ENCODE peak calls at places on chromosomes 13 and 19, in five cellular contexts. R is suprapubic skin; F is adrenal gland; J is CD4-positive, alpha-beta memory T cell; B is heart left ventricle. Q is an unnamed sample. For H3K4me1, the result is how much of the 10 kb centered on the place peaks cover.

GRCh38 chr13:29111446-29111845 is 291.3 kb downstream of the MTUS2 start:
- DNase-seq in R (no peak), B (no peak), J (no peak), F (no peak), Q (no peak)

GRCh38 chr13:29507356-29507755 is 88.1 kb downstream of the SLC7A1 start:
- DNase-seq in B (no peak), R (no peak), F (no peak), J (no peak), Q (peak)

GRCh38 chr19:47032171-47032811 is 12.7 kb downstream of the NPAS1 start:
- DNase-seq in F (no peak), J (peak), R (no peak), B (no peak), Q (no peak)

GRCh38 chr13:75418997-75419396 is 63.0 kb downstream of the TBC1D4 start:
- DNase-seq in B (no peak), J (no peak), F (no peak), R (no peak), Q (no peak)

GRCh38 chr13:30745917-30746686 is 10.8 kb downstream of the ALOX5AP start:
- DNase-seq in R (no peak), F (no peak), B (no peak), J (no peak), Q (no peak)

GRCh38 chr19:4573682-4574081 is 14.2 kb upstream of the SEMA6B start:
- DNase-seq in J (no peak), B (no peak), F (no peak), R (no peak), Q (no peak)

GRCh38 chr13:48000559-48001126 is 430 bp downstream of the SUCLA2 start:
- DNase-seq in R (no peak), B (peak), J (no peak), F (peak), Q (no peak)

GRCh38 chr13:111629933-111630332 is 309.5 kb downstream of the TEX29 start:
- DNase-seq in R (no peak), F (no peak), B (no peak), J (no peak), Q (no peak)

GRCh38 chr13:48383384-48383783 is 29.5 kb downstream of the LPAR6 start:
- DNase-seq in J (no peak), F (no peak), B (no peak), R (no peak), Q (no peak)

GRCh38 chr19:15466851-15467733 is 2.7 kb upstream of the RASAL3 start:
- DNase-seq in F (no peak), J (peak), B (no peak), R (no peak), Q (no peak)

GRCh38 chr13:32211788-32212187 is 103.4 kb downstream of the ZAR1L start:
- DNase-seq in R (no peak), B (peak), F (no peak), J (no peak), Q (no peak)

DNA sequence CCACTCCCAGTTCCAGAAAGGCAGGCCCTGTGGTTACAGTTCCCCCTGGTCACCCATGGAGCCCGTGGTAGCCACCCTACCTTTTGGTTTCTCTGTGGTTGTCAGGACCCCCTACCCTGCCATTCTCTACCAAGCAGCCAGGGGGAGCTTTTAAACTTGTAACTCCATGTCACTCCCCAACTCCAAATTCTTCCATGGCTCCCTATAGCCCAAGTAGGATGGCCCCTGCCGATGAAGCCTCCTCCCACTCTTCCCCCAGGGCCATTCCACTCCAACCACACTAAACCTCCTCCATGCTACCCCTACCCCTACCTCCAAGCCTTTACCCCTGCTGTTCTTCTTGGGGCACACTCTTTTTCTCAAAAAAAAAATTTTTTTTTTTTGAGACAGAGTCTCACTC is 2.2 kb downstream of the S1PR2 start:
- DNase-seq in F (peak), R (no peak), J (peak), B (no peak), Q (no peak)
- H3K4me3 ChIP-seq in F (no peak), R (peak), J (no peak), B (no peak), Q (no peak)

DNA sequence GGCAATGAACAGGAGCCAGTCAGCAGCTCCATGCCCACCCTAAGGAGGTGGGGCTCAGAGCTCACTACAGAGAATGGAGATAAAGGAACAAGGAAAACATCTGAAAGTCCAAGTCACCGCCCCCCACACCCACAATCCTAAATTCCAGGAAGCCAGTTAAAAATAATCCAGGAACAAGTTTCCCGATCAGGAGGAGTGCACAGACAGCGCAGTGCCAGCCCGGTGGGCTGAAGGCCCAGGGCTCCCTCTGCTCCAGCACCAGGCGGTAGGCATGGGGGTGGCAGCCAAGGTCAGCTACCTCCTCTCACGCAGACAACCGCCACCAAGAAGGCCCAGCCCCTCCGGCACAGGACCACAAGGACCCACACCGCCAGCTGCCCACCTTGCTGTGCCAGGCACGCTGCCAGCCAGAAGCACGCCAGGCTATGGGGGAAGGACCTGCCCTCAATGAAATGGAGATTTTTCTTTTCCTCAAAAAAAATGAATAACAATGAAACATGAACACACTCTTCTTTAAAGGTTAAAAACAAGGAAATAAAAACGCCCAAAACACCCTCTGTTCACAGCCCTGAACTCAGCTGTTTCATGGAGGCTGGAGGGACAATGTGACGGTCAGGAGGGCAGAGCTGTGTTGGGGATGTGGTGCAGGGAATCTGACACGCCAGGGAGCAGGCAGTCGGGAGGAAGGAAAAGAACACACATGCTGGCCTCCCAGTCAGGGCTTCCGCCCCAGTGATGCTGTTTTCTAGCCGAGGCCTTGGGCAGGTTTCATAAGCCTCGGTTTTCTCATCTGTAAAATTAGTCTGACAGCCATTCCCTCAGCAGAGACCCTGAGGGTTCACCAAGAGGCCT is 11.0 kb downstream of the STK24 start:
- DNase-seq in B (peak), J (no peak), F (peak), R (no peak), Q (peak)
- H3K4me1 ChIP-seq in B (half or more), J (half or more), F (under half), R (half or more), Q (half or more)

GRCh38 chr13:45700971-45701900 is 884 bp upstream of the CBY2 start:
- DNase-seq in B (no peak), J (peak), R (no peak), F (no peak), Q (no peak)
- H3K4me3 ChIP-seq in B (no peak), J (no peak), R (no peak), F (no peak), Q (no peak)

GRCh38 chr19:1653300-1653628 is 849 bp upstream of the TCF3 start:
- DNase-seq in F (no peak), B (no peak), J (no peak), R (no peak), Q (no peak)
- H3K4me1 ChIP-seq in F (under half), B (under half), J (under half), R (under half), Q (under half)

GRCh38 chr13:109412232-109412935 is 374.0 kb downstream of the IRS2 start:
- DNase-seq in B (peak), R (no peak), J (no peak), F (peak), Q (peak)
- H3K4me3 ChIP-seq in B (no peak), R (no peak), J (no peak), F (peak), Q (no peak)

GRCh38 chr13:77544365-77544764 is 8.9 kb downstream of the SCEL start:
- DNase-seq in B (peak), F (peak), R (no peak), J (no peak), Q (peak)

GRCh38 chr13:77545626-77546412 is 10.3 kb downstream of the SCEL start:
- DNase-seq in F (no peak), B (no peak), J (no peak), R (no peak), Q (no peak)

GRCh38 chr13:77544765-77545316 is 9.3 kb downstream of the SCEL start:
- DNase-seq in F (no peak), R (no peak), J (no peak), B (no peak), Q (no peak)

GRCh38 chr13:77548095-77548494 is 12.6 kb downstream of the SCEL start:
- DNase-seq in J (no peak), F (no peak), B (no peak), R (no peak), Q (no peak)

DNA sequence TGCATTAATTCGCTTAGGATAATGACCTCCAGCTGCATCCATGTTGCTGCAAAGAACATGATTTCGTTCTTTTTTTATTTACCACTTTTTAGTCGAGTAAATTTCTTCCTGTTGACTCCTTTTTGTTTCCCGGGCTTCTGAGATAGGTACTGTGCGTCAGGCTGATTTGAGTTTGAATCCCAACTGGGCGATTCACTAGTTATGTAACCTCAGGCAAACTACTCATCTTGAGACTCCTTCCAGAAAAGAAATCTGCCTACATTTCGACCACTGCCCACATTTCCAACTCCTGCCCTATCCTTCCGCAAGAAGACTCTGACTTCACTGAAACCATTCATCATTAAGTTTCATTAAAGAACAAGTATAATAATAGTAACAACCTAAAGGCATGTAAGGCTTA is 8.2 kb downstream of the SCEL start:
- DNase-seq in B (no peak), R (no peak), J (no peak), F (no peak), Q (no peak)
- H3K4me1 ChIP-seq in B (under half), R (under half), J (under half), F (under half), Q (under half)

GRCh38 chr13:24459234-24459633 is 53.3 kb downstream of the PARP4 start:
- DNase-seq in B (no peak), F (no peak), R (no peak), J (no peak), Q (no peak)
- H3K4me3 ChIP-seq in B (no peak), F (no peak), R (no peak), J (no peak), Q (no peak)

GRCh38 chr13:24279267-24279666 is 30.1 kb upstream of the C1QTNF9 start:
- DNase-seq in J (no peak), F (no peak), B (no peak), R (no peak), Q (no peak)
- H3K4me1 ChIP-seq in J (half or more), F (under half), B (half or more), R (under half), Q (under half)

Q was measured in psoas muscle.